ENCODE peak calls at places on chromosomes 11 and 22, in eight cellular contexts. O is BE2C; I is neuronal stem cell; S is CD8-positive, alpha-beta T cell; U is A549; K is adipocyte; N is aorta; C is testis. Y is an unnamed sample. For H3K9me3 and H3K4me1, the result is how much of the 10 kb centered on the place peaks cover.

GRCh38 chr11:13080861-13081260 is 71.7 kb downstream of the RASSF10 start:
- DNase-seq in O (no peak), I (no peak), S (no peak), U (no peak), K (no peak), N (no peak), C (no peak), Y (no peak)

GRCh38 chr11:20360650-20361049 is 2.9 kb upstream of the HTATIP2 start:
- DNase-seq in O (no peak), I (no peak), S (peak), U (peak), K (no peak), N (no peak), C (no peak), Y (peak)

GRCh38 chr11:47946682-47947575 is 33.4 kb upstream of the PTPRJ start:
- DNase-seq in O (peak), I (no peak), S (no peak), U (peak), K (peak), N (peak), C (peak), Y (peak)

GRCh38 chr11:8093931-8094575 is 13.0 kb downstream of the TUB start:
- DNase-seq in O (no peak), I (no peak), S (no peak), U (no peak), K (no peak), N (no peak), C (peak), Y (no peak)

GRCh38 chr11:17753641-17754040 is 19.1 kb downstream of the KCNC1 start:
- DNase-seq in O (no peak), I (no peak), S (no peak), U (no peak), K (no peak), N (peak), C (no peak), Y (no peak)

GRCh38 chr11:22433517-22433916 is 95.3 kb downstream of the SLC17A6 start:
- DNase-seq in O (no peak), I (no peak), S (no peak), U (no peak), K (no peak), N (no peak), C (no peak), Y (no peak)

GRCh38 chr11:64181506-64182411 is 4.2 kb upstream of the STIP1 start:
- DNase-seq in O (peak), I (no peak), S (peak), U (peak), K (peak), N (peak), C (peak), Y (peak)

GRCh38 chr22:50526849-50527801 is 1.7 kb upstream of the SCO2 start:
- DNase-seq in O (peak), I (no peak), S (peak), U (peak), K (peak), N (peak), C (no peak), Y (peak)

GRCh38 chr22:19817561-19818263 is 37.0 kb downstream of the GNB1L start:
- DNase-seq in O (no peak), I (no peak), S (no peak), U (no peak), K (no peak), N (no peak), C (peak), Y (peak)

GRCh38 chr11:6724013-6724412 is 40.9 kb upstream of the MRPL17 start:
- DNase-seq in O (no peak), I (no peak), S (no peak), U (no peak), K (no peak), N (no peak), C (no peak), Y (no peak)

GRCh38 chr11:124760205-124760652 is 1.9 kb downstream of the ESAM start:
- DNase-seq in O (no peak), I (no peak), S (no peak), U (no peak), K (no peak), N (no peak), C (no peak), Y (no peak)

GRCh38 chr11:84563356-84563755 is 1063.8 kb downstream of the DLG2 start:
- DNase-seq in O (no peak), I (no peak), S (no peak), U (no peak), K (no peak), N (no peak), C (no peak), Y (no peak)

GRCh38 chr11:62656801-62657429 is 3.8 kb upstream of the INTS5 start:
- DNase-seq in O (no peak), I (no peak), S (no peak), U (no peak), K (peak), N (no peak), C (no peak), Y (no peak)

GRCh38 chr11:2093575-2094353 is 45.4 kb downstream of the IGF2 start:
- DNase-seq in O (no peak), I (no peak), S (no peak), U (no peak), K (no peak), N (no peak), C (peak), Y (no peak)

GRCh38 chr11:124830749-124831148 is 30.5 kb upstream of the MSANTD2 start:
- DNase-seq in O (no peak), I (no peak), S (no peak), U (no peak), K (no peak), N (no peak), C (no peak), Y (no peak)

GRCh38 chr11:8963569-8964323 is 496 bp downstream of the TMEM9B start:
- DNase-seq in O (peak), I (no peak), S (peak), U (peak), K (peak), N (peak), C (peak), Y (peak)

GRCh38 chr11:69320756-69321741 is 27.1 kb downstream of the MYEOV start:
- DNase-seq in O (no peak), I (no peak), S (no peak), U (no peak), K (peak), N (no peak), C (no peak), Y (no peak)

GRCh38 chr11:122784325-122785155 is 53.8 kb upstream of the CRTAM start:
- DNase-seq in O (no peak), I (no peak), S (no peak), U (no peak), K (peak), N (no peak), C (peak), Y (peak)

GRCh38 chr11:97234016-97234415 is 844.2 kb downstream of the JRKL start:
- DNase-seq in O (no peak), I (no peak), S (no peak), U (no peak), K (no peak), N (no peak), C (no peak), Y (no peak)

GRCh38 chr11:131025020-131025419 is 108.7 kb upstream of the SNX19 start:
- DNase-seq in O (no peak), I (peak), S (no peak), U (peak), K (peak), N (no peak), C (no peak), Y (no peak)

GRCh38 chr11:12319734-12320387 is 57.5 kb upstream of the PARVA start:
- DNase-seq in O (no peak), I (no peak), S (no peak), U (no peak), K (peak), N (no peak), C (no peak), Y (no peak)

GRCh38 chr22:42769574-42770447 is 49.1 kb upstream of the A4GALT start:
- DNase-seq in O (peak), I (no peak), S (no peak), U (peak), K (no peak), N (peak), C (peak), Y (peak)

GRCh38 chr11:70551323-70552166 is 153.2 kb downstream of the CTTN start:
- DNase-seq in O (no peak), I (no peak), S (no peak), U (no peak), K (no peak), N (peak), C (no peak), Y (no peak)

GRCh38 chr22:39041908-39042307 is 1.2 kb downstream of the APOBEC3F start:
- DNase-seq in O (no peak), I (no peak), S (no peak), U (no peak), K (no peak), N (no peak), C (no peak), Y (no peak)

GRCh38 chr22:32752868-32753520 is 48.5 kb upstream of the TIMP3 start:
- DNase-seq in O (no peak), I (no peak), S (no peak), U (no peak), K (no peak), N (no peak), C (no peak), Y (no peak)

GRCh38 chr22:43796567-43796966 is 15.5 kb downstream of the EFCAB6 start:
- DNase-seq in O (no peak), I (peak), S (no peak), U (peak), K (peak), N (no peak), C (peak), Y (no peak)

GRCh38 chr22:29093980-29094379 is 21.1 kb downstream of the KREMEN1 start:
- DNase-seq in O (no peak), I (no peak), S (no peak), U (no peak), K (peak), N (no peak), C (no peak), Y (no peak)

GRCh38 chr22:19480789-19481188 is 1.1 kb downstream of the CDC45 start:
- DNase-seq in O (no peak), I (no peak), S (no peak), U (no peak), K (no peak), N (no peak), C (no peak), Y (no peak)

GRCh38 chr11:57131080-57131790 is 50.5 kb upstream of the LRRC55 start:
- DNase-seq in O (peak), I (peak), S (no peak), U (peak), K (peak), N (peak), C (peak), Y (peak)

GRCh38 chr11:111357150-111358037 is 21.7 kb downstream of the POU2AF1 start:
- DNase-seq in O (no peak), I (no peak), S (no peak), U (no peak), K (no peak), N (no peak), C (no peak), Y (peak)

GRCh38 chr11:59199546-59200420 is 12.9 kb downstream of the MPEG1 start:
- DNase-seq in O (no peak), I (no peak), S (no peak), U (no peak), K (no peak), N (peak), C (no peak), Y (no peak)

GRCh38 chr11:50333861-50334260 is 301.2 kb downstream of the OR4C45 start:
- DNase-seq in O (no peak), I (no peak), S (no peak), U (no peak), K (no peak), N (no peak), C (no peak), Y (no peak)
- H3K9me3 ChIP-seq in O (under half), I (under half), S (under half), U (under half), K (under half), N (under half), C (under half), Y (under half)

GRCh38 chr11:75518204-75518549 is 7.6 kb downstream of the GDPD5 start:
- DNase-seq in O (no peak), I (no peak), S (no peak), U (no peak), K (no peak), N (no peak), C (no peak), Y (no peak)
- H3K4me1 ChIP-seq in O (under half), I (under half), S (under half), U (under half), K (under half), N (under half), C (under half), Y (under half)

GRCh38 chr11:77039491-77040400 is 5.5 kb downstream of the B3GNT6 start:
- DNase-seq in O (peak), I (peak), S (no peak), U (no peak), K (peak), N (peak), C (peak), Y (no peak)
- H3K4me3 ChIP-seq in O (peak), I (peak), S (no peak), U (no peak), K (peak), N (no peak), C (peak), Y (peak)

DNA sequence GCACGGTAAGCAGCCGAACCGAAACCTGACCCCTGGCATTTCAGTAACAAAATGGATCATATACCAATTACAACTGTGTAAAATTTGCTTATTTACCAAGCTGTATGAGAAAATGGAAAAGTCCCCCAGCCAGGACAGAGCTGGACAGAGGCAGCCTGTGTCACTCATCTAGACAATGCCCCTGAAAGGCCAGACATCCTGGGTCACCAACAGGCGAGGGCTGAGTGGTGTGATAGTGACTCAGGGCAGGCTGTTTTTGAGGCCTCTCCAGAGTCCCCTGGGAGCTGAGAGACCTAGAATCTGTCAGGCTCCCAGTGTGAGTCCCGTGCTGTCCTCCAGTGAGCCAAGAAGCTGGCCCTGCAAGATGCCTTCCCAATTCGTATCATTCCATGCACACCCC is 680.4 kb downstream of the TBC1D22A start:
- DNase-seq in O (no peak), I (no peak), S (no peak), U (no peak), K (no peak), N (no peak), C (no peak), Y (no peak)
- H3K9me3 ChIP-seq in O (under half), I (under half), S (under half), U (under half), K (under half), N (under half), C (under half), Y (under half)

DNA sequence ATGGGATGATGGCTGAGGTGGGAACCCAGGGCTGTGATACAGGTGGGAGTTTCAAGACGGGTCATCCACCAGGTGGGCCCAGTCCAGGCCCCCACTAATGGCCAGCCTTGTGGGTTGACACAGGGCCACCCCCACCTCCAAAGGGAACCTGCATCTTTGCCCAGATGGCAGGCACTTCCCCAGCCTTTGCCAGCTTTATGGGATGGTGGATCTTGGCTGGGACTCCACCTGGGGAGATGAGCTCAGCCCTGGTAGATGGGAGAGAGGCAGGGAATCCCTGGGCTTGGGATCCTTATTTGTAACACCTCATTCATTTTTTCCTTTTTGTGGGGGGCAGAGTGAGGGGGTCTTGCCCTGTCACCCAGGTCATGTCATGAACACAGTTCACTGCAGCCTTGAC is 33.4 kb downstream of the CD82 start:
- DNase-seq in O (no peak), I (no peak), S (no peak), U (no peak), K (no peak), N (no peak), C (no peak), Y (no peak)
- H3K4me1 ChIP-seq in O (under half), I (under half), S (under half), U (under half), K (under half), N (under half), C (under half), Y (under half)

DNA sequence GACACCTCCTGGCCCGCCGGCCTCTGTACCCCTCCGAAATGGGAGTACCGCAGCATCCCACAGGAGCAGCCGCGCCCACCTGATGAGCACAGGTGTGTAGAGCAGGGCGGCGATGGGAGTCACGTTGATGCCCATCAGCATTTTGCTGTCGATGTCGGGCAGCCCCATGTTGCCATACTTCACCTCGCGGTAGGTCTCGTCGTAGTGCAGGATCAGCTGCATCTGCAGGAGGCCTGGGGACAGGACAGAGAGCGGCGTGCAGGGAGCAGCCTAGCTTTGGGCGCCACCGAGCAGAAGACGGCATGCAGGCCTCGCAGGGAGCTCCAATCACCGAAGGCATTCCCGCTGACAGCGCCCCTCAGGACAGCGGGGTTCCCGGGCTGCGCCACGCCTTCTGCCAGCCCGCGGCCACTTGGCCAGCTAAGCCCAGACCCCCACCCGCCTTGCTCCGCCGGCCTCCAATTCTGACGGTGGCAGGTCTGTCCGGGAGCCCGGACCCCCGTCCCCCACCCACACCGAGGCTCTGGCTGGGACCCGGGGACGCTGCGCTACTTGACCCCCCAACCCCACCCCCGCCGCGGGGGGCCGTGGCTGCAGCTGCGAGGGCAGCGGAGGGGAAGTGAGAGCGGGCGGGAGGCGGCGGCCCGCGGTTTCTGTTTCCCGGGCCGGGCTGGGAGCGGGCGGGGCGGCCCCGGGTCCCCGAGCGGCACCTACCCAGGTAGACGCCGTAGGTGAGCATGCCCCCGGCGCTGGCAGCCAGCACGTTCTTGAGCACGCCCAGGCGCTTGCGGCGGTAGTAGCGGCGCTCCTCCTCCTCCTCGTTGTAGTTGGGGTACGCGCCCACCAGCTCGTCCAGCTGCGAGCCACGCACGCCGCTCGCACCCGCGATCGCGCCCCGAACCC is 703 bp downstream of the UNC93B1 start:
- DNase-seq in O (no peak), I (no peak), S (peak), U (peak), K (peak), N (peak), C (no peak), Y (peak)
- H3K4me3 ChIP-seq in O (peak), I (peak), S (peak), U (peak), K (peak), N (peak), C (peak), Y (peak)

GRCh38 chr11:99069831-99070444 is 49.2 kb downstream of the CNTN5 start:
- DNase-seq in O (peak), I (peak), S (no peak), U (no peak), K (peak), N (peak), C (peak), Y (no peak)
- H3K9me3 ChIP-seq in O (under half), I (under half), S (under half), U (under half), K (under half), N (under half), C (under half), Y (under half)

GRCh38 chr11:87259731-87260130 is 222.0 kb downstream of the TMEM135 start:
- DNase-seq in O (no peak), I (no peak), S (no peak), U (no peak), K (no peak), N (no peak), C (no peak), Y (no peak)
- H3K4me1 ChIP-seq in O (under half), I (under half), S (under half), U (under half), K (under half), N (under half), C (under half), Y (under half)